ENCODE peak calls at places on chromosomes 11 and 22, in ten cellular contexts. H, R, A, F, K, P, O, G, S and C are unnamed samples.

GRCh38 chr11:90204832-90205646 is 17.8 kb downstream of the CHORDC1 start:
- DNase-seq in R (peak; percentile 51), F (peak; percentile 71), K (no peak), O (no peak), P (no peak), A (no peak), S (peak; percentile 52), G (no peak), H (peak; percentile 71), C (peak; percentile 23)

GRCh38 chr22:39463931-39464390 is 7.1 kb downstream of the MGAT3 start:
- DNase-seq in G (no peak), H (no peak), S (no peak), O (peak; percentile 84), K (peak; percentile 51), P (peak; percentile 69), A (no peak), R (no peak), F (peak; percentile 76), C (no peak)

GRCh38 chr11:61994981-61995380 is 27.5 kb upstream of the FTH1 start:
- DNase-seq in O (no peak), K (no peak), G (no peak), F (no peak), R (no peak), A (no peak), P (no peak), H (no peak), S (no peak), C (no peak)

GRCh38 chr11:206516-207212 is 535 bp downstream of the BET1L start:
- DNase-seq in F (no peak), P (peak; percentile 72), K (no peak), A (no peak), G (peak; percentile 80), R (no peak), H (no peak), S (peak; percentile 37), O (peak; percentile 18), C (no peak)

GRCh38 chr11:2913029-2913431 is 16.2 kb downstream of the PHLDA2 start:
- DNase-seq in K (no peak), P (no peak), S (no peak), H (no peak), O (no peak), A (no peak), F (peak; percentile 47), R (no peak), G (no peak), C (no peak)

GRCh38 chr11:68371176-68372041 is 59.0 kb downstream of the LRP5 start:
- DNase-seq in S (no peak), A (no peak), K (no peak), H (no peak), R (no peak), P (peak; percentile 74), F (peak; percentile 21), O (no peak), G (no peak), C (no peak)

GRCh38 chr11:123328281-123328680 is 101.8 kb upstream of the GRAMD1B start:
- DNase-seq in H (no peak), P (no peak), S (no peak), O (no peak), G (no peak), K (no peak), R (no peak), A (no peak), F (no peak), C (no peak)

GRCh38 chr11:8614497-8614896 is 20.5 kb upstream of the STK33 start:
- DNase-seq in K (no peak), H (no peak), A (no peak), O (no peak), P (no peak), G (no peak), S (no peak), F (no peak), R (no peak), C (no peak)

GRCh38 chr11:124543145-124543544 is 309 bp downstream of the OR8B12 start:
- DNase-seq in K (no peak), G (no peak), R (no peak), F (no peak), A (no peak), P (no peak), H (no peak), S (no peak), O (no peak), C (no peak)

GRCh38 chr11:32088117-32088941 is 2.5 kb upstream of the RCN1 start:
- DNase-seq in K (no peak), R (peak; percentile 93), S (peak; percentile 41), G (peak; percentile 82), O (no peak), H (no peak), A (no peak), F (peak; percentile 94), P (peak; percentile 71), C (peak; percentile 62)

GRCh38 chr22:29977107-29977506 is 94.1 kb downstream of the MTMR3 start:
- DNase-seq in R (no peak), H (no peak), A (no peak), F (no peak), G (no peak), S (no peak), P (no peak), O (no peak), K (no peak), C (no peak)

GRCh38 chr11:83072689-83073242 is 1.1 kb upstream of the RAB30 start:
- DNase-seq in S (no peak), O (no peak), P (no peak), F (no peak), H (no peak), K (no peak), A (no peak), G (no peak), R (no peak), C (no peak)

GRCh38 chr22:32661737-32662586 is 139.5 kb upstream of the TIMP3 start:
- DNase-seq in G (no peak), F (no peak), A (no peak), H (no peak), R (no peak), S (no peak), K (no peak), P (no peak), O (no peak), C (no peak)

GRCh38 chr22:41047741-41048140 is 44.7 kb upstream of the EP300 start:
- DNase-seq in A (no peak), G (no peak), O (no peak), S (no peak), F (no peak), R (no peak), K (no peak), P (no peak), H (no peak), C (no peak)

GRCh38 chr11:17368551-17368950 is 17.0 kb downstream of the NCR3LG1 start:
- DNase-seq in G (no peak), S (no peak), O (no peak), P (no peak), H (no peak), A (no peak), R (no peak), K (no peak), F (no peak), C (no peak)

GRCh38 chr11:109033627-109034340 is 368.9 kb downstream of the DDX10 start:
- DNase-seq in R (peak; percentile 98), A (no peak), K (no peak), H (no peak), P (no peak), O (no peak), F (peak; percentile 86), G (no peak), S (no peak), C (peak; percentile 53)

GRCh38 chr11:46367244-46367915 is 14.1 kb upstream of the MDK start:
- DNase-seq in A (peak; percentile 81), O (peak; percentile 53), P (peak; percentile 80), R (no peak), H (no peak), S (peak; percentile 75), F (no peak), G (no peak), K (peak; percentile 28), C (no peak)

GRCh38 chr11:107969219-107969618 is 39.5 kb upstream of the CUL5 start:
- DNase-seq in R (no peak), K (no peak), H (no peak), A (no peak), P (no peak), G (no peak), S (no peak), F (no peak), O (no peak), C (no peak)